ENCODE peak calls at places on chromosomes 13 and 19, in four cellular contexts. One of them, this sample, is unnamed.

GRCh38 chr13:32639502-32640105 is 53.4 kb downstream of the PDS5B start:
- DNase-seq in Panc1: peak
- DNase-seq in WTC11: peak
- DNase-seq in SK-N-SH: peak
- DNase-seq in this sample: peak

GRCh38 chr13:24916464-24916863 is 152.5 kb downstream of the RNF17 start:
- DNase-seq in SK-N-SH: no peak
- DNase-seq in Panc1: no peak
- DNase-seq in WTC11: no peak
- DNase-seq in this sample: no peak

GRCh38 chr19:38337360-38337653 is 1.7 kb downstream of the CATSPERG start:
- DNase-seq in SK-N-SH: peak
- DNase-seq in Panc1: no peak
- DNase-seq in WTC11: no peak
- DNase-seq in this sample: no peak

GRCh38 chr13:112734696-112735547 is 45.1 kb downstream of the ATP11A start:
- DNase-seq in Panc1: no peak
- DNase-seq in SK-N-SH: no peak
- DNase-seq in WTC11: no peak
- DNase-seq in this sample: no peak

GRCh38 chr19:33306853-33307792 is 4.8 kb upstream of the CEBPA start:
- DNase-seq in SK-N-SH: no peak
- DNase-seq in WTC11: no peak
- DNase-seq in Panc1: no peak
- DNase-seq in this sample: no peak

GRCh38 chr13:99796175-99796819 is 175.3 kb downstream of the ZIC5 start:
- DNase-seq in SK-N-SH: no peak
- DNase-seq in Panc1: no peak
- DNase-seq in WTC11: peak
- DNase-seq in this sample: peak

GRCh38 chr13:45331981-45332830 is 8.8 kb downstream of the TPT1 start:
- DNase-seq in WTC11: no peak
- DNase-seq in Panc1: no peak
- DNase-seq in SK-N-SH: no peak
- DNase-seq in this sample: no peak

GRCh38 chr13:23695711-23696512 is 125.7 kb downstream of the TNFRSF19 start:
- DNase-seq in Panc1: no peak
- DNase-seq in SK-N-SH: no peak
- DNase-seq in WTC11: peak
- DNase-seq in this sample: peak

GRCh38 chr13:40657961-40658360 is 8.5 kb downstream of the FOXO1 start:
- DNase-seq in Panc1: no peak
- DNase-seq in WTC11: no peak
- DNase-seq in SK-N-SH: no peak
- DNase-seq in this sample: no peak

GRCh38 chr13:56720841-56721240 is 419.9 kb upstream of the PRR20A start:
- DNase-seq in Panc1: no peak
- DNase-seq in WTC11: no peak
- DNase-seq in SK-N-SH: no peak
- DNase-seq in this sample: no peak

GRCh38 chr13:52809310-52809769 is 39.1 kb downstream of the PCDH8 start:
- DNase-seq in WTC11: peak
- DNase-seq in SK-N-SH: peak
- DNase-seq in Panc1: peak
- DNase-seq in this sample: peak

GRCh38 chr13:36360863-36361262 is 14.7 kb upstream of the SPART start:
- DNase-seq in WTC11: no peak
- DNase-seq in SK-N-SH: no peak
- DNase-seq in Panc1: no peak
- DNase-seq in this sample: no peak

GRCh38 chr19:53908933-53909415 is at the start of gene CACNG7:
- DNase-seq in Panc1: no peak
- DNase-seq in WTC11: peak
- DNase-seq in SK-N-SH: peak
- DNase-seq in this sample: no peak

GRCh38 chr13:53150568-53150967 is 122.0 kb downstream of the OLFM4 start:
- DNase-seq in WTC11: no peak
- DNase-seq in SK-N-SH: no peak
- DNase-seq in Panc1: no peak
- DNase-seq in this sample: no peak

GRCh38 chr13:98556968-98557591 is 19.8 kb downstream of the STK24 start:
- DNase-seq in SK-N-SH: peak
- DNase-seq in Panc1: no peak
- DNase-seq in WTC11: no peak
- DNase-seq in this sample: peak

GRCh38 chr13:57437587-57437986 is 194.0 kb upstream of the PCDH17 start:
- DNase-seq in WTC11: no peak
- DNase-seq in SK-N-SH: no peak
- DNase-seq in Panc1: no peak
- DNase-seq in this sample: no peak

GRCh38 chr13:46132109-46132508 is 27.3 kb upstream of the CPB2 start:
- DNase-seq in SK-N-SH: no peak
- DNase-seq in WTC11: no peak
- DNase-seq in Panc1: no peak
- DNase-seq in this sample: no peak

GRCh38 chr13:38690231-38690630 is 3.4 kb downstream of the FREM2 start:
- DNase-seq in SK-N-SH: no peak
- DNase-seq in Panc1: no peak
- DNase-seq in WTC11: no peak
- DNase-seq in this sample: no peak

GRCh38 chr13:38008636-38009035 is 139.1 kb upstream of the TRPC4 start:
- DNase-seq in Panc1: no peak
- DNase-seq in SK-N-SH: no peak
- DNase-seq in WTC11: no peak
- DNase-seq in this sample: no peak

GRCh38 chr19:52923782-52924593 is 760 bp upstream of the ZNF888 start:
- DNase-seq in Panc1: no peak
- DNase-seq in SK-N-SH: no peak
- DNase-seq in WTC11: peak
- DNase-seq in this sample: no peak

GRCh38 chr13:37361608-37362007 is 237.0 kb downstream of the POSTN start:
- DNase-seq in Panc1: no peak
- DNase-seq in SK-N-SH: no peak
- DNase-seq in WTC11: no peak
- DNase-seq in this sample: no peak

GRCh38 chr13:44417446-44417845 is 43.8 kb downstream of the SERP2 start:
- DNase-seq in SK-N-SH: no peak
- DNase-seq in Panc1: no peak
- DNase-seq in WTC11: no peak
- DNase-seq in this sample: no peak

GRCh38 chr19:47024502-47024901 is 4.9 kb downstream of the NPAS1 start:
- DNase-seq in WTC11: no peak
- DNase-seq in SK-N-SH: no peak
- DNase-seq in Panc1: no peak
- DNase-seq in this sample: no peak

GRCh38 chr13:100619940-100620339 is 31.4 kb upstream of the GGACT start:
- DNase-seq in Panc1: no peak
- DNase-seq in SK-N-SH: no peak
- DNase-seq in WTC11: no peak
- DNase-seq in this sample: no peak

GRCh38 chr19:7772752-7773291 is 9.8 kb downstream of the CLEC4M start:
- DNase-seq in Panc1: no peak
- DNase-seq in SK-N-SH: no peak
- DNase-seq in WTC11: no peak
- DNase-seq in this sample: peak

GRCh38 chr13:78137404-78138142 is 218.9 kb upstream of the EDNRB start:
- DNase-seq in Panc1: peak
- DNase-seq in SK-N-SH: peak
- DNase-seq in WTC11: peak
- DNase-seq in this sample: peak

GRCh38 chr19:44777715-44778347 is at the start of gene CBLC:
- DNase-seq in SK-N-SH: peak
- DNase-seq in Panc1: no peak
- DNase-seq in WTC11: peak
- DNase-seq in this sample: no peak

GRCh38 chr19:45087531-45087930 is 5.4 kb upstream of the PPP1R37 start:
- DNase-seq in SK-N-SH: no peak
- DNase-seq in Panc1: no peak
- DNase-seq in WTC11: no peak
- DNase-seq in this sample: peak

GRCh38 chr19:10920288-10920655 is 8.2 kb downstream of the YIPF2 start:
- DNase-seq in Panc1: no peak
- DNase-seq in WTC11: no peak
- DNase-seq in SK-N-SH: no peak
- DNase-seq in this sample: no peak

GRCh38 chr13:30565658-30566057 is 52.1 kb upstream of the USPL1 start:
- DNase-seq in Panc1: no peak
- DNase-seq in SK-N-SH: no peak
- DNase-seq in WTC11: no peak
- DNase-seq in this sample: peak

GRCh38 chr19:51333836-51334460 is 8.0 kb downstream of the VSIG10L start:
- DNase-seq in SK-N-SH: peak
- DNase-seq in WTC11: no peak
- DNase-seq in Panc1: no peak
- DNase-seq in this sample: peak

GRCh38 chr13:99756281-99756680 is 215.3 kb downstream of the ZIC5 start:
- DNase-seq in Panc1: no peak
- DNase-seq in WTC11: no peak
- DNase-seq in SK-N-SH: no peak
- DNase-seq in this sample: no peak

GRCh38 chr13:113930711-113931637 is 42.9 kb downstream of the C13orf46 start:
- DNase-seq in Panc1: no peak
- DNase-seq in WTC11: peak
- DNase-seq in SK-N-SH: no peak
- DNase-seq in this sample: peak

GRCh38 chr13:26377038-26377437 is 123.1 kb downstream of the CDK8 start:
- DNase-seq in SK-N-SH: peak
- DNase-seq in WTC11: peak
- DNase-seq in Panc1: no peak
- DNase-seq in this sample: peak
- TF ChIP-seq CTCF in SK-N-SH: peak
- TF ChIP-seq CTCF in WTC11: peak
- TF ChIP-seq CTCF in Panc1: peak
- TF ChIP-seq CTCF in this sample: no peak

GRCh38 chr19:35140898-35141626 is 2.0 kb upstream of the FXYD7 start:
- DNase-seq in Panc1: no peak
- DNase-seq in WTC11: peak
- DNase-seq in SK-N-SH: peak
- DNase-seq in this sample: peak
- TF ChIP-seq CTCF in Panc1: peak
- TF ChIP-seq CTCF in WTC11: no peak
- TF ChIP-seq CTCF in SK-N-SH: peak
- TF ChIP-seq CTCF in this sample: peak

GRCh38 chr19:1774999-1775772 is 21.9 kb downstream of the ONECUT3 start:
- DNase-seq in WTC11: peak
- DNase-seq in Panc1: no peak
- DNase-seq in SK-N-SH: peak
- DNase-seq in this sample: peak
- TF ChIP-seq CTCF in WTC11: peak
- TF ChIP-seq CTCF in Panc1: peak
- TF ChIP-seq CTCF in SK-N-SH: peak
- TF ChIP-seq CTCF in this sample: peak

DNA sequence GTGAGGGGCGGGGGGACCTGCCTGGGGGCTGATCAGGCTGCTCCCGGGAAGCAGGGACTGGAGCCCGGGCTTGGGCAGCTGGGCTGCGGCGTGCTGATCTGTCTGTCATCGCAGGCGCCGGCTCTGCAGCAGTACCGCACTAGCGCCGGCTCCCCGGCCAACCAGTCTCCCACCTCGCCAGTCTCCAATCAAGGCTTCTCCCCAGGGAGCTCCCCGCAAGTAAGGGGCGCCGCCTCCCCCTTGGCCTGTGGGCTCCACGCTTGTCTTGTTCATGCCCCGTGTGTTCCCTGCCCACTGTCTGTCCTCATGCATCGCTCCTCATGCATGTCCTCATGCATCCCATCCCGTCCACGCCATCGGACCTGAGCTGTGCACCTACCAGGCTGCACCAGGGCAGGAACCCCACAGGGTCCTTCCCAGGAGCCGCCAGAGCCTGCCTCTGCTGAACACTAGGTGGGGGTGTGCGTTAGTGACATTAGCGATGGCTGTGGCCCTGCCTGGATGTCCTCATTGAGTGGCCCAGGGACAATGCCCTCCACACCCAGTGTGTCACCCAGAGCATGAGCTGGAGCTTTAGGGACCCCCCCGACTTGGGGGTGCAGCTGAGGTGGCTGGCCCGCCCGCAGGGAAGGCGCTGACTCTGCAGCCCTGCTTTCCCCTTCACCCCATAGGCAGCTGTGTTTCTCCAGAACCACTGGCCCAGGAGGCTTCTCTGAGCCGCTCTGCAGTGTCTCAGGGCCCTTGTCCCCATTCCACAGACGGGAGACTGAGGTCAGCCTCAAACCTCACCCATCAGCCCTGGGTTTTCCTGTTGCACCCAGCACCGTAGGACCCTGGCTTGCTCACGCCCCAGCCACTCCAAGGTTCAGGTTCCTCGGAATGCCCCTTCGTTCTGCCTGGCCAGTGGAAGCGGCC is 19.5 kb downstream of the COMP start:
- DNase-seq in WTC11: peak
- DNase-seq in Panc1: no peak
- DNase-seq in SK-N-SH: no peak
- DNase-seq in this sample: peak
- TF ChIP-seq CTCF in WTC11: no peak
- TF ChIP-seq CTCF in Panc1: peak
- TF ChIP-seq CTCF in SK-N-SH: peak
- TF ChIP-seq CTCF in this sample: no peak

DNA sequence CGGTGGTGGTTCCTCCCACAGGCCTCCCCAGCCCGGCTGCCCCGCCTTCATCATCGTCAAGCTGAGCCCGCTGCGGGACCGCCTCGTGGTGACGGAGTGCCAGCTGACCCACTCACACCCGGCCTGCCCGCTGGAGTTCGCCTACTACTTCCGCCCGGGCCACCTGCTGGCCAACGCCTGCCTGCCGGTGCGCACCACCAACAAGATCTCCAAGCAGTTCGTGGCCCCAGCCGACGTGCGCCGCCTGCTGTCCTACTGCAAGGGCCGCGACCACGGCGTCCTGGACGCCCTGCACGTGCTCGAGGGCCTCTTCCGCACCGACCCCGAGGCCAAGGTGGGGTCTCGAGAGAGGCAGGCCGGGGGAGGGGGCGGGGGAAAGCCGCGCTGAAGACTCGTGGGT is 12.0 kb downstream of the ZSWIM9 start:
- DNase-seq in SK-N-SH: no peak
- DNase-seq in WTC11: peak
- DNase-seq in Panc1: no peak
- DNase-seq in this sample: no peak
- TF ChIP-seq CTCF in SK-N-SH: peak
- TF ChIP-seq CTCF in WTC11: no peak
- TF ChIP-seq CTCF in Panc1: no peak
- TF ChIP-seq CTCF in this sample: no peak

GRCh38 chr13:110713642-110713952 is at the start of gene ING1:
- DNase-seq in Panc1: no peak
- DNase-seq in WTC11: no peak
- DNase-seq in SK-N-SH: no peak
- DNase-seq in this sample: no peak

GRCh38 chr13:110716235-110716505 is 2.7 kb downstream of the ING1 start:
- DNase-seq in WTC11: no peak
- DNase-seq in Panc1: no peak
- DNase-seq in SK-N-SH: no peak
- DNase-seq in this sample: peak

GRCh38 chr13:110714798-110715394 is 1.4 kb downstream of the ING1 start:
- DNase-seq in SK-N-SH: no peak
- DNase-seq in Panc1: no peak
- DNase-seq in WTC11: peak
- DNase-seq in this sample: peak

GRCh38 chr13:110713981-110714797 is 689 bp downstream of the ING1 start:
- DNase-seq in Panc1: no peak
- DNase-seq in SK-N-SH: peak
- DNase-seq in WTC11: peak
- DNase-seq in this sample: peak

GRCh38 chr13:110715395-110716234 is 2.1 kb downstream of the ING1 start:
- DNase-seq in WTC11: peak
- DNase-seq in Panc1: peak
- DNase-seq in SK-N-SH: peak
- DNase-seq in this sample: peak
- TF ChIP-seq CTCF in WTC11: no peak
- TF ChIP-seq CTCF in Panc1: peak
- TF ChIP-seq CTCF in SK-N-SH: peak
- TF ChIP-seq CTCF in this sample: no peak

This sample was measured in activated CD8-positive, alpha-beta T cell treated with anti-CD3 and anti-CD28 coated beads for 36 hours.